ENCODE peak calls at places on chromosomes 12 and 14, in seven cellular contexts. One of them, this sample, is unnamed. For H3K36me3, the result is how much of the 10 kb centered on the place peaks cover.

GRCh38 chr14:103716899-103717411 is 1.3 kb downstream of the ZFYVE21 start:
- DNase-seq in MG63: no peak
- DNase-seq in GM06990: no peak
- DNase-seq in left lung: no peak
- DNase-seq in stomach: no peak
- DNase-seq in heart right ventricle: no peak
- DNase-seq in mucosa of descending colon: no peak
- DNase-seq in this sample: no peak

GRCh38 chr12:113136128-113136989 is 798 bp upstream of the RASAL1 start:
- DNase-seq in MG63: no peak
- DNase-seq in GM06990: no peak
- DNase-seq in left lung: no peak
- DNase-seq in stomach: peak
- DNase-seq in heart right ventricle: no peak
- DNase-seq in mucosa of descending colon: peak
- DNase-seq in this sample: no peak

GRCh38 chr14:104765517-104765916 is 12.6 kb downstream of the SIVA1 start:
- DNase-seq in MG63: no peak
- DNase-seq in GM06990: no peak
- DNase-seq in left lung: no peak
- DNase-seq in stomach: no peak
- DNase-seq in heart right ventricle: no peak
- DNase-seq in mucosa of descending colon: no peak
- DNase-seq in this sample: no peak

GRCh38 chr14:54754623-54755386 is 147.8 kb downstream of the GCH1 start:
- DNase-seq in MG63: no peak
- DNase-seq in GM06990: no peak
- DNase-seq in left lung: no peak
- DNase-seq in stomach: no peak
- DNase-seq in heart right ventricle: no peak
- DNase-seq in mucosa of descending colon: no peak
- DNase-seq in this sample: no peak

GRCh38 chr12:54591001-54591591 is 2.6 kb upstream of the PPP1R1A start:
- DNase-seq in MG63: peak
- DNase-seq in GM06990: no peak
- DNase-seq in left lung: no peak
- DNase-seq in stomach: no peak
- DNase-seq in heart right ventricle: no peak
- DNase-seq in mucosa of descending colon: no peak
- DNase-seq in this sample: no peak

GRCh38 chr12:19642305-19642704 is 203.0 kb downstream of the AEBP2 start:
- DNase-seq in MG63: no peak
- DNase-seq in GM06990: no peak
- DNase-seq in left lung: no peak
- DNase-seq in stomach: no peak
- DNase-seq in heart right ventricle: no peak
- DNase-seq in mucosa of descending colon: no peak
- DNase-seq in this sample: no peak

GRCh38 chr14:66401447-66402095 is 84.6 kb upstream of the CCDC196 start:
- DNase-seq in MG63: no peak
- DNase-seq in GM06990: no peak
- DNase-seq in left lung: no peak
- DNase-seq in stomach: no peak
- DNase-seq in heart right ventricle: no peak
- DNase-seq in mucosa of descending colon: no peak
- DNase-seq in this sample: no peak

GRCh38 chr14:33646692-33647260 is 304.1 kb downstream of the EGLN3 start:
- DNase-seq in MG63: peak
- DNase-seq in GM06990: no peak
- DNase-seq in left lung: no peak
- DNase-seq in stomach: no peak
- DNase-seq in heart right ventricle: no peak
- DNase-seq in mucosa of descending colon: no peak
- DNase-seq in this sample: no peak

GRCh38 chr12:80576641-80577418 is 130.6 kb upstream of the MYF6 start:
- DNase-seq in MG63: no peak
- DNase-seq in GM06990: no peak
- DNase-seq in left lung: no peak
- DNase-seq in stomach: no peak
- DNase-seq in heart right ventricle: no peak
- DNase-seq in mucosa of descending colon: no peak
- DNase-seq in this sample: no peak

GRCh38 chr12:91023326-91024004 is 18.7 kb upstream of the EPYC start:
- DNase-seq in MG63: no peak
- DNase-seq in GM06990: no peak
- DNase-seq in left lung: no peak
- DNase-seq in stomach: no peak
- DNase-seq in heart right ventricle: no peak
- DNase-seq in mucosa of descending colon: no peak
- DNase-seq in this sample: no peak

GRCh38 chr12:56792678-56793077 is 29.6 kb downstream of the HSD17B6 start:
- DNase-seq in MG63: no peak
- DNase-seq in GM06990: no peak
- DNase-seq in left lung: no peak
- DNase-seq in stomach: no peak
- DNase-seq in heart right ventricle: no peak
- DNase-seq in mucosa of descending colon: no peak
- DNase-seq in this sample: no peak

GRCh38 chr12:123621101-123621500 is 12.4 kb downstream of the EIF2B1 start:
- DNase-seq in MG63: no peak
- DNase-seq in GM06990: no peak
- DNase-seq in left lung: no peak
- DNase-seq in stomach: no peak
- DNase-seq in heart right ventricle: no peak
- DNase-seq in mucosa of descending colon: no peak
- DNase-seq in this sample: no peak

GRCh38 chr12:106919910-106920544 is 35.7 kb upstream of the TMEM263 start:
- DNase-seq in MG63: no peak
- DNase-seq in GM06990: no peak
- DNase-seq in left lung: no peak
- DNase-seq in stomach: no peak
- DNase-seq in heart right ventricle: peak
- DNase-seq in mucosa of descending colon: no peak
- DNase-seq in this sample: no peak

GRCh38 chr14:71932229-71932951 is at the start of gene RGS6:
- DNase-seq in MG63: peak
- DNase-seq in GM06990: peak
- DNase-seq in left lung: peak
- DNase-seq in stomach: peak
- DNase-seq in heart right ventricle: no peak
- DNase-seq in mucosa of descending colon: peak
- DNase-seq in this sample: peak

GRCh38 chr12:50589650-50590435 is 85.1 kb downstream of the DIP2B start:
- DNase-seq in MG63: peak
- DNase-seq in GM06990: no peak
- DNase-seq in left lung: no peak
- DNase-seq in stomach: no peak
- DNase-seq in heart right ventricle: no peak
- DNase-seq in mucosa of descending colon: no peak
- DNase-seq in this sample: no peak

GRCh38 chr12:26566670-26567069 is 266.3 kb downstream of the ITPR2 start:
- DNase-seq in MG63: peak
- DNase-seq in GM06990: no peak
- DNase-seq in left lung: no peak
- DNase-seq in stomach: no peak
- DNase-seq in heart right ventricle: no peak
- DNase-seq in mucosa of descending colon: no peak
- DNase-seq in this sample: no peak

GRCh38 chr12:121483950-121484349 is 84.0 kb downstream of the RNF34 start:
- DNase-seq in MG63: no peak
- DNase-seq in GM06990: no peak
- DNase-seq in left lung: no peak
- DNase-seq in stomach: no peak
- DNase-seq in heart right ventricle: no peak
- DNase-seq in mucosa of descending colon: no peak
- DNase-seq in this sample: no peak

GRCh38 chr14:51750542-51750941 is 98.8 kb downstream of the FRMD6 start:
- DNase-seq in MG63: no peak
- DNase-seq in GM06990: no peak
- DNase-seq in left lung: no peak
- DNase-seq in stomach: no peak
- DNase-seq in heart right ventricle: no peak
- DNase-seq in mucosa of descending colon: no peak
- DNase-seq in this sample: no peak

GRCh38 chr12:129687731-129688130 is 216.1 kb downstream of the TMEM132D start:
- DNase-seq in MG63: no peak
- DNase-seq in GM06990: no peak
- DNase-seq in left lung: no peak
- DNase-seq in stomach: no peak
- DNase-seq in heart right ventricle: no peak
- DNase-seq in mucosa of descending colon: no peak
- DNase-seq in this sample: no peak
- H3K4me3 ChIP-seq in MG63: no peak
- H3K4me3 ChIP-seq in GM06990: no peak
- H3K4me3 ChIP-seq in left lung: no peak
- H3K4me3 ChIP-seq in stomach: no peak
- H3K4me3 ChIP-seq in heart right ventricle: no peak
- H3K4me3 ChIP-seq in mucosa of descending colon: no peak
- H3K4me3 ChIP-seq in this sample: no peak

DNA sequence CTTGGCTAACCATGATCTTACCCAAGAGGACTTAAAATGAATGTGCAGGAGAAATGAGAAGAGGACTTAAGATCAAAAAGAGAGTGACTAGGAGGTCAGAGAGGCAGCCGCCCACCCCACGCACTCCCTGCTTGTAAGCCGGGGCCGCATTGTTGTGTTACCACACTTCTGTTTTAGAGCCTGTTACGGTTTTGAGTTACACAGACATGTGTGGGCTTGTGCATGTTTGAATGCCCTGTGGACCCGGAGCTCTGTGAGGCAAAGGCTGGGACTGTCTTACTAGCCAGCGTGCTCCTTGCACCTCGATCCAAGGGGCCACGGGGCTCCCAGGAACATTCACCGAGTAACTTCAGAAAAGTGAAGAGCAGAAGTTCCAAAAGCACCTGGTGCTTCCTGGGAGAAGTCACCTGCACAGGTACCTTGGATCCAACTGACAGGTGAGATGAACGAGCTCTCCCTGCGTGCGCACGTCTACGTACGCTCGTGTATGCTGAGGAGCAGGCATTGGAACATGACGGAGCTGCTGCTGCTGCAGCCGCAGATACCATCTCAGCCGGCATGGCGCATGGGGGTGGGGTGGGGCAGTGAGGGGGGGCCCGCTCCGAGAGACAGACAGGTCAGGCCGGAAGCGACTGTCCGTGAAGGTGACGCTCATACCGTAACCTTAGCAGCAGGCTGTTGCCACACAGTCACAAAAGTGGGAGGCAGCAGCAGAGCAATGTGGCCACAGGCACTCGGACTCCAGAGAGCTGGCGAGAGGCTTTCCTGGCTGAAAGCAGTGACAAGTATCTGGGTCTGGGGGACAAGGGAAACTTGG is 23.7 kb downstream of the SFSWAP start:
- DNase-seq in MG63: no peak
- DNase-seq in GM06990: no peak
- DNase-seq in left lung: no peak
- DNase-seq in stomach: no peak
- DNase-seq in heart right ventricle: no peak
- DNase-seq in mucosa of descending colon: no peak
- DNase-seq in this sample: no peak
- H3K36me3 ChIP-seq in MG63: half or more
- H3K36me3 ChIP-seq in GM06990: under half
- H3K36me3 ChIP-seq in left lung: under half
- H3K36me3 ChIP-seq in stomach: half or more
- H3K36me3 ChIP-seq in heart right ventricle: half or more
- H3K36me3 ChIP-seq in mucosa of descending colon: under half
- H3K36me3 ChIP-seq in this sample: half or more

GRCh38 chr14:49508124-49508523 is 78.1 kb downstream of the RPS29 start:
- DNase-seq in MG63: peak
- DNase-seq in GM06990: no peak
- DNase-seq in left lung: no peak
- DNase-seq in stomach: no peak
- DNase-seq in heart right ventricle: no peak
- DNase-seq in mucosa of descending colon: no peak
- DNase-seq in this sample: no peak
- H3K4me3 ChIP-seq in MG63: no peak
- H3K4me3 ChIP-seq in GM06990: no peak
- H3K4me3 ChIP-seq in left lung: no peak
- H3K4me3 ChIP-seq in stomach: no peak
- H3K4me3 ChIP-seq in heart right ventricle: no peak
- H3K4me3 ChIP-seq in mucosa of descending colon: no peak
- H3K4me3 ChIP-seq in this sample: no peak

GRCh38 chr12:119673634-119674033 is 5.7 kb downstream of the PRKAB1 start:
- DNase-seq in MG63: no peak
- DNase-seq in GM06990: no peak
- DNase-seq in left lung: no peak
- DNase-seq in stomach: no peak
- DNase-seq in heart right ventricle: peak
- DNase-seq in mucosa of descending colon: peak
- DNase-seq in this sample: no peak
- H3K36me3 ChIP-seq in MG63: half or more
- H3K36me3 ChIP-seq in GM06990: under half
- H3K36me3 ChIP-seq in left lung: under half
- H3K36me3 ChIP-seq in stomach: half or more
- H3K36me3 ChIP-seq in heart right ventricle: half or more
- H3K36me3 ChIP-seq in mucosa of descending colon: under half
- H3K36me3 ChIP-seq in this sample: under half

GRCh38 chr12:48486261-48486660 is 4.0 kb downstream of the C12orf54 start:
- DNase-seq in MG63: no peak
- DNase-seq in GM06990: no peak
- DNase-seq in left lung: no peak
- DNase-seq in stomach: no peak
- DNase-seq in heart right ventricle: no peak
- DNase-seq in mucosa of descending colon: no peak
- DNase-seq in this sample: no peak

GRCh38 chr12:48486679-48487078 is 4.4 kb downstream of the C12orf54 start:
- DNase-seq in MG63: no peak
- DNase-seq in GM06990: no peak
- DNase-seq in left lung: no peak
- DNase-seq in stomach: no peak
- DNase-seq in heart right ventricle: no peak
- DNase-seq in mucosa of descending colon: no peak
- DNase-seq in this sample: no peak

GRCh38 chr12:48482198-48482597 is at the start of gene C12orf54:
- DNase-seq in MG63: no peak
- DNase-seq in GM06990: no peak
- DNase-seq in left lung: no peak
- DNase-seq in stomach: no peak
- DNase-seq in heart right ventricle: no peak
- DNase-seq in mucosa of descending colon: no peak
- DNase-seq in this sample: no peak
- H3K4me3 ChIP-seq in MG63: no peak
- H3K4me3 ChIP-seq in GM06990: no peak
- H3K4me3 ChIP-seq in left lung: no peak
- H3K4me3 ChIP-seq in stomach: no peak
- H3K4me3 ChIP-seq in heart right ventricle: no peak
- H3K4me3 ChIP-seq in mucosa of descending colon: no peak
- H3K4me3 ChIP-seq in this sample: no peak